ENCODE peak calls at places on chromosome 2, in nine cellular contexts. One of them, this sample, is unnamed.

GRCh38 chr2:26629751-26630150 is 11.4 kb downstream of the CIB4 start:
- DNase-seq in sigmoid colon: no peak
- DNase-seq in omental fat pad: no peak
- DNase-seq in T1000: no peak
- DNase-seq in sciatic nerve: no peak
- DNase-seq in cardiac fibroblast: no peak
- DNase-seq in naive thymus-derived CD8-positive, alpha-beta T cell: no peak
- DNase-seq in heart right ventricle: no peak
- DNase-seq in body of pancreas: no peak
- DNase-seq in this sample: no peak

GRCh38 chr2:25316101-25316500 is 25.6 kb downstream of the DNMT3A start:
- DNase-seq in body of pancreas: peak; percentile 65
- DNase-seq in T1000: no peak
- DNase-seq in heart right ventricle: no peak
- DNase-seq in naive thymus-derived CD8-positive, alpha-beta T cell: no peak
- DNase-seq in sigmoid colon: no peak
- DNase-seq in omental fat pad: no peak
- DNase-seq in sciatic nerve: no peak
- DNase-seq in cardiac fibroblast: no peak
- DNase-seq in this sample: no peak

GRCh38 chr2:238591732-238592131 is 165.0 kb downstream of the ASB1 start:
- DNase-seq in heart right ventricle: no peak
- DNase-seq in T1000: no peak
- DNase-seq in omental fat pad: no peak
- DNase-seq in sigmoid colon: no peak
- DNase-seq in body of pancreas: no peak
- DNase-seq in sciatic nerve: no peak
- DNase-seq in cardiac fibroblast: no peak
- DNase-seq in naive thymus-derived CD8-positive, alpha-beta T cell: no peak
- DNase-seq in this sample: no peak

GRCh38 chr2:77922567-77922966 is 400.4 kb upstream of the LRRTM4 start:
- DNase-seq in omental fat pad: no peak
- DNase-seq in T1000: no peak
- DNase-seq in heart right ventricle: no peak
- DNase-seq in sigmoid colon: no peak
- DNase-seq in cardiac fibroblast: no peak
- DNase-seq in naive thymus-derived CD8-positive, alpha-beta T cell: no peak
- DNase-seq in sciatic nerve: no peak
- DNase-seq in body of pancreas: no peak
- DNase-seq in this sample: no peak

GRCh38 chr2:113979172-113980128 is 89.6 kb downstream of the ACTR3 start:
- DNase-seq in omental fat pad: no peak
- DNase-seq in naive thymus-derived CD8-positive, alpha-beta T cell: peak; percentile 37
- DNase-seq in cardiac fibroblast: no peak
- DNase-seq in heart right ventricle: no peak
- DNase-seq in sciatic nerve: no peak
- DNase-seq in T1000: no peak
- DNase-seq in body of pancreas: no peak
- DNase-seq in sigmoid colon: no peak
- DNase-seq in this sample: no peak

GRCh38 chr2:20633794-20634259 is 17.1 kb downstream of the HS1BP3 start:
- DNase-seq in sciatic nerve: no peak
- DNase-seq in sigmoid colon: peak; percentile 88
- DNase-seq in naive thymus-derived CD8-positive, alpha-beta T cell: no peak
- DNase-seq in cardiac fibroblast: no peak
- DNase-seq in heart right ventricle: no peak
- DNase-seq in T1000: no peak
- DNase-seq in body of pancreas: peak; percentile 76
- DNase-seq in omental fat pad: no peak
- DNase-seq in this sample: peak; percentile 41

GRCh38 chr2:104215269-104216161 is 638.4 kb upstream of the POU3F3 start:
- DNase-seq in heart right ventricle: no peak
- DNase-seq in naive thymus-derived CD8-positive, alpha-beta T cell: no peak
- DNase-seq in body of pancreas: no peak
- DNase-seq in cardiac fibroblast: no peak
- DNase-seq in T1000: no peak
- DNase-seq in omental fat pad: no peak
- DNase-seq in sigmoid colon: no peak
- DNase-seq in sciatic nerve: no peak
- DNase-seq in this sample: no peak

GRCh38 chr2:239630618-239631286 is 229.9 kb upstream of the HDAC4 start:
- DNase-seq in sciatic nerve: no peak
- DNase-seq in sigmoid colon: no peak
- DNase-seq in body of pancreas: no peak
- DNase-seq in cardiac fibroblast: peak; percentile 47
- DNase-seq in naive thymus-derived CD8-positive, alpha-beta T cell: no peak
- DNase-seq in T1000: no peak
- DNase-seq in omental fat pad: peak; percentile 38
- DNase-seq in heart right ventricle: no peak
- DNase-seq in this sample: no peak

GRCh38 chr2:56077352-56077915 is 106.4 kb upstream of the CCDC85A start:
- DNase-seq in sigmoid colon: no peak
- DNase-seq in sciatic nerve: no peak
- DNase-seq in heart right ventricle: no peak
- DNase-seq in cardiac fibroblast: peak; percentile 56
- DNase-seq in naive thymus-derived CD8-positive, alpha-beta T cell: no peak
- DNase-seq in T1000: no peak
- DNase-seq in omental fat pad: no peak
- DNase-seq in body of pancreas: peak; percentile 42
- DNase-seq in this sample: no peak

GRCh38 chr2:62698653-62699052 is 6.9 kb upstream of the EHBP1 start:
- DNase-seq in T1000: no peak
- DNase-seq in sigmoid colon: no peak
- DNase-seq in omental fat pad: no peak
- DNase-seq in body of pancreas: no peak
- DNase-seq in sciatic nerve: no peak
- DNase-seq in heart right ventricle: no peak
- DNase-seq in cardiac fibroblast: no peak
- DNase-seq in naive thymus-derived CD8-positive, alpha-beta T cell: no peak
- DNase-seq in this sample: no peak

GRCh38 chr2:140023291-140023690 is 1243.1 kb upstream of the NXPH2 start:
- DNase-seq in T1000: no peak
- DNase-seq in heart right ventricle: no peak
- DNase-seq in sciatic nerve: no peak
- DNase-seq in body of pancreas: no peak
- DNase-seq in omental fat pad: no peak
- DNase-seq in naive thymus-derived CD8-positive, alpha-beta T cell: no peak
- DNase-seq in sigmoid colon: no peak
- DNase-seq in cardiac fibroblast: no peak
- DNase-seq in this sample: no peak

GRCh38 chr2:171688129-171688465 is 828 bp downstream of the DYNC1I2 start:
- DNase-seq in T1000: no peak
- DNase-seq in omental fat pad: no peak
- DNase-seq in naive thymus-derived CD8-positive, alpha-beta T cell: no peak
- DNase-seq in body of pancreas: no peak
- DNase-seq in sigmoid colon: no peak
- DNase-seq in cardiac fibroblast: peak; percentile 52
- DNase-seq in sciatic nerve: no peak
- DNase-seq in heart right ventricle: no peak
- DNase-seq in this sample: no peak

GRCh38 chr2:177724398-177725287 is 332.1 kb downstream of the AGPS start:
- DNase-seq in omental fat pad: no peak
- DNase-seq in T1000: peak; percentile 5
- DNase-seq in heart right ventricle: peak; percentile 36
- DNase-seq in cardiac fibroblast: peak; percentile 65
- DNase-seq in body of pancreas: peak; percentile 47
- DNase-seq in sigmoid colon: peak; percentile 65
- DNase-seq in sciatic nerve: peak; percentile 75
- DNase-seq in naive thymus-derived CD8-positive, alpha-beta T cell: peak; percentile 36
- DNase-seq in this sample: no peak

GRCh38 chr2:177239934-177240600 is 24.5 kb downstream of the NFE2L2 start:
- DNase-seq in omental fat pad: no peak
- DNase-seq in T1000: no peak
- DNase-seq in sciatic nerve: no peak
- DNase-seq in naive thymus-derived CD8-positive, alpha-beta T cell: peak; percentile 27
- DNase-seq in sigmoid colon: peak; percentile 67
- DNase-seq in body of pancreas: peak; percentile 77
- DNase-seq in heart right ventricle: no peak
- DNase-seq in cardiac fibroblast: peak; percentile 68
- DNase-seq in this sample: peak; percentile 47

GRCh38 chr2:54672587-54673456 is 50.6 kb upstream of the EML6 start:
- DNase-seq in naive thymus-derived CD8-positive, alpha-beta T cell: no peak
- DNase-seq in body of pancreas: peak; percentile 51
- DNase-seq in sciatic nerve: no peak
- DNase-seq in omental fat pad: no peak
- DNase-seq in T1000: no peak
- DNase-seq in sigmoid colon: no peak
- DNase-seq in cardiac fibroblast: peak; percentile 49
- DNase-seq in heart right ventricle: no peak
- DNase-seq in this sample: no peak

GRCh38 chr2:178220814-178221213 is 26.5 kb downstream of the OSBPL6 start:
- DNase-seq in body of pancreas: no peak
- DNase-seq in naive thymus-derived CD8-positive, alpha-beta T cell: no peak
- DNase-seq in heart right ventricle: no peak
- DNase-seq in omental fat pad: no peak
- DNase-seq in T1000: no peak
- DNase-seq in sigmoid colon: no peak
- DNase-seq in sciatic nerve: no peak
- DNase-seq in cardiac fibroblast: no peak
- DNase-seq in this sample: no peak

GRCh38 chr2:233754872-233755611 is 5.0 kb upstream of the UGT1A1 start:
- DNase-seq in T1000: no peak
- DNase-seq in cardiac fibroblast: no peak
- DNase-seq in omental fat pad: no peak
- DNase-seq in naive thymus-derived CD8-positive, alpha-beta T cell: no peak
- DNase-seq in body of pancreas: no peak
- DNase-seq in sigmoid colon: no peak
- DNase-seq in sciatic nerve: no peak
- DNase-seq in heart right ventricle: no peak
- DNase-seq in this sample: no peak

GRCh38 chr2:120892967-120893667 is 157.4 kb downstream of the GLI2 start:
- DNase-seq in sigmoid colon: no peak
- DNase-seq in heart right ventricle: no peak
- DNase-seq in sciatic nerve: no peak
- DNase-seq in naive thymus-derived CD8-positive, alpha-beta T cell: no peak
- DNase-seq in body of pancreas: no peak
- DNase-seq in omental fat pad: no peak
- DNase-seq in cardiac fibroblast: peak; percentile 70
- DNase-seq in T1000: no peak
- DNase-seq in this sample: no peak

GRCh38 chr2:106142683-106143082 is 51.4 kb downstream of the UXS1 start:
- DNase-seq in T1000: no peak
- DNase-seq in cardiac fibroblast: no peak
- DNase-seq in naive thymus-derived CD8-positive, alpha-beta T cell: no peak
- DNase-seq in heart right ventricle: no peak
- DNase-seq in body of pancreas: no peak
- DNase-seq in sciatic nerve: no peak
- DNase-seq in omental fat pad: no peak
- DNase-seq in sigmoid colon: no peak
- DNase-seq in this sample: no peak

GRCh38 chr2:66173635-66174034 is 261.3 kb upstream of the MEIS1 start:
- DNase-seq in sciatic nerve: no peak
- DNase-seq in naive thymus-derived CD8-positive, alpha-beta T cell: no peak
- DNase-seq in cardiac fibroblast: no peak
- DNase-seq in omental fat pad: no peak
- DNase-seq in heart right ventricle: no peak
- DNase-seq in sigmoid colon: no peak
- DNase-seq in body of pancreas: peak; percentile 3
- DNase-seq in T1000: no peak
- DNase-seq in this sample: no peak

GRCh38 chr2:154577390-154577789 is 121.1 kb upstream of the KCNJ3 start:
- DNase-seq in sigmoid colon: no peak
- DNase-seq in omental fat pad: no peak
- DNase-seq in naive thymus-derived CD8-positive, alpha-beta T cell: no peak
- DNase-seq in sciatic nerve: no peak
- DNase-seq in T1000: no peak
- DNase-seq in heart right ventricle: no peak
- DNase-seq in cardiac fibroblast: no peak
- DNase-seq in body of pancreas: no peak
- DNase-seq in this sample: no peak

GRCh38 chr2:54965425-54965824 is 84.8 kb downstream of the RTN4 start:
- DNase-seq in naive thymus-derived CD8-positive, alpha-beta T cell: no peak
- DNase-seq in T1000: no peak
- DNase-seq in heart right ventricle: no peak
- DNase-seq in sciatic nerve: no peak
- DNase-seq in body of pancreas: no peak
- DNase-seq in omental fat pad: no peak
- DNase-seq in sigmoid colon: no peak
- DNase-seq in cardiac fibroblast: no peak
- DNase-seq in this sample: no peak

GRCh38 chr2:86314125-86314524 is 23.3 kb downstream of the REEP1 start:
- DNase-seq in cardiac fibroblast: no peak
- DNase-seq in sciatic nerve: no peak
- DNase-seq in omental fat pad: no peak
- DNase-seq in sigmoid colon: peak; percentile 87
- DNase-seq in heart right ventricle: no peak
- DNase-seq in naive thymus-derived CD8-positive, alpha-beta T cell: no peak
- DNase-seq in T1000: no peak
- DNase-seq in body of pancreas: no peak
- DNase-seq in this sample: no peak

GRCh38 chr2:143481728-143482127 is 352.5 kb downstream of the ARHGAP15 start:
- DNase-seq in naive thymus-derived CD8-positive, alpha-beta T cell: no peak
- DNase-seq in T1000: no peak
- DNase-seq in sciatic nerve: no peak
- DNase-seq in omental fat pad: no peak
- DNase-seq in cardiac fibroblast: no peak
- DNase-seq in heart right ventricle: no peak
- DNase-seq in body of pancreas: no peak
- DNase-seq in sigmoid colon: no peak
- DNase-seq in this sample: no peak

GRCh38 chr2:23485841-23486395 is 100.9 kb downstream of the KLHL29 start:
- DNase-seq in sigmoid colon: no peak
- DNase-seq in cardiac fibroblast: no peak
- DNase-seq in naive thymus-derived CD8-positive, alpha-beta T cell: no peak
- DNase-seq in sciatic nerve: peak; percentile 26
- DNase-seq in heart right ventricle: no peak
- DNase-seq in T1000: no peak
- DNase-seq in body of pancreas: no peak
- DNase-seq in omental fat pad: no peak
- DNase-seq in this sample: no peak

GRCh38 chr2:70557171-70557838 is 3.7 kb upstream of the TGFA start:
- DNase-seq in heart right ventricle: no peak
- DNase-seq in cardiac fibroblast: no peak
- DNase-seq in body of pancreas: peak; percentile 78
- DNase-seq in T1000: no peak
- DNase-seq in omental fat pad: no peak
- DNase-seq in sciatic nerve: no peak
- DNase-seq in naive thymus-derived CD8-positive, alpha-beta T cell: no peak
- DNase-seq in sigmoid colon: no peak
- DNase-seq in this sample: no peak

GRCh38 chr2:72515696-72516095 is 310.1 kb downstream of the EXOC6B start:
- DNase-seq in body of pancreas: no peak
- DNase-seq in cardiac fibroblast: peak; percentile 53
- DNase-seq in heart right ventricle: no peak
- DNase-seq in T1000: no peak
- DNase-seq in omental fat pad: no peak
- DNase-seq in sciatic nerve: no peak
- DNase-seq in naive thymus-derived CD8-positive, alpha-beta T cell: no peak
- DNase-seq in sigmoid colon: no peak
- DNase-seq in this sample: no peak

GRCh38 chr2:13050764-13051163 is 334.0 kb downstream of the TRIB2 start:
- DNase-seq in sciatic nerve: no peak
- DNase-seq in T1000: no peak
- DNase-seq in omental fat pad: no peak
- DNase-seq in body of pancreas: no peak
- DNase-seq in cardiac fibroblast: peak; percentile 68
- DNase-seq in heart right ventricle: no peak
- DNase-seq in naive thymus-derived CD8-positive, alpha-beta T cell: no peak
- DNase-seq in sigmoid colon: no peak
- DNase-seq in this sample: no peak

GRCh38 chr2:183070942-183071844 is 7.4 kb upstream of the DUSP19 start:
- DNase-seq in naive thymus-derived CD8-positive, alpha-beta T cell: no peak
- DNase-seq in heart right ventricle: peak; percentile 40
- DNase-seq in cardiac fibroblast: peak; percentile 67
- DNase-seq in T1000: no peak
- DNase-seq in body of pancreas: peak; percentile 68
- DNase-seq in sciatic nerve: no peak
- DNase-seq in sigmoid colon: no peak
- DNase-seq in omental fat pad: no peak
- DNase-seq in this sample: no peak

GRCh38 chr2:175840261-175840660 is 161.8 kb downstream of the LNPK start:
- DNase-seq in sigmoid colon: no peak
- DNase-seq in sciatic nerve: no peak
- DNase-seq in omental fat pad: no peak
- DNase-seq in body of pancreas: no peak
- DNase-seq in heart right ventricle: no peak
- DNase-seq in cardiac fibroblast: no peak
- DNase-seq in naive thymus-derived CD8-positive, alpha-beta T cell: no peak
- DNase-seq in T1000: no peak
- DNase-seq in this sample: no peak

This sample was measured in CMK.